ENCODE peak calls at places on chromosomes 6 and 20, in five cellular contexts. One of them, this sample, is unnamed.

GRCh38 chr6:89895273-89895874 is 1.1 kb downstream of the GJA10 start:
- DNase-seq in fibroblast of the conjunctiva: peak; percentile 6
- DNase-seq in fibroblast of lung: peak; percentile 62
- DNase-seq in iPS DF 6.9: peak; percentile 55
- DNase-seq in substantia nigra: no peak
- DNase-seq in this sample: peak; percentile 76

GRCh38 chr6:93825950-93826349 is 406.6 kb upstream of the EPHA7 start:
- DNase-seq in fibroblast of the conjunctiva: no peak
- DNase-seq in fibroblast of lung: no peak
- DNase-seq in iPS DF 6.9: no peak
- DNase-seq in substantia nigra: no peak
- DNase-seq in this sample: no peak

GRCh38 chr6:37624606-37625574 is 72.8 kb downstream of the MDGA1 start:
- DNase-seq in fibroblast of the conjunctiva: no peak
- DNase-seq in fibroblast of lung: peak; percentile 39
- DNase-seq in iPS DF 6.9: no peak
- DNase-seq in substantia nigra: no peak
- DNase-seq in this sample: no peak

GRCh38 chr6:148430897-148431296 is 88.3 kb downstream of the SASH1 start:
- DNase-seq in fibroblast of the conjunctiva: no peak
- DNase-seq in fibroblast of lung: no peak
- DNase-seq in iPS DF 6.9: no peak
- DNase-seq in substantia nigra: no peak
- DNase-seq in this sample: no peak

GRCh38 chr6:77106992-77107391 is 356.3 kb downstream of the HTR1B start:
- DNase-seq in fibroblast of the conjunctiva: no peak
- DNase-seq in fibroblast of lung: no peak
- DNase-seq in iPS DF 6.9: no peak
- DNase-seq in substantia nigra: no peak
- DNase-seq in this sample: no peak

GRCh38 chr6:24193364-24193763 is 67.3 kb downstream of the NRSN1 start:
- DNase-seq in fibroblast of the conjunctiva: no peak
- DNase-seq in fibroblast of lung: no peak
- DNase-seq in iPS DF 6.9: no peak
- DNase-seq in substantia nigra: no peak
- DNase-seq in this sample: no peak

GRCh38 chr20:62485062-62485700 is 9.4 kb upstream of the GATA5 start:
- DNase-seq in fibroblast of the conjunctiva: no peak
- DNase-seq in fibroblast of lung: peak; percentile 28
- DNase-seq in iPS DF 6.9: no peak
- DNase-seq in substantia nigra: no peak
- DNase-seq in this sample: no peak

GRCh38 chr6:165480916-165481315 is 171.5 kb upstream of the C6orf118 start:
- DNase-seq in fibroblast of the conjunctiva: no peak
- DNase-seq in fibroblast of lung: no peak
- DNase-seq in iPS DF 6.9: no peak
- DNase-seq in substantia nigra: no peak
- DNase-seq in this sample: no peak